ENCODE peak calls at places on chromosomes 13 and 19, in seven cellular contexts. S is endothelial cell; B is activated CD4-positive, alpha-beta memory T cell treated with anti-CD3 and anti-CD28 coated beads for 36 hours; P is hypothalamus; C is upper lobe of right lung; I is GM03348; Y is NCI-H69. H is an unnamed sample.

GRCh38 chr13:97353927-97354326 is 80.0 kb upstream of the RAP2A start:
- DNase-seq in C (no peak), Y (no peak), I (no peak), S (no peak), P (no peak), B (no peak), H (no peak)

GRCh38 chr13:41130356-41130755 is 2.2 kb downstream of the KBTBD6 start:
- DNase-seq in I (no peak), Y (no peak), C (no peak), B (peak; percentile 26), S (no peak), P (no peak), H (no peak)

GRCh38 chr13:32010137-32010536 is 21.4 kb upstream of the FRY start:
- DNase-seq in I (peak; percentile 53), Y (peak; percentile 52), P (no peak), B (no peak), C (no peak), S (no peak), H (no peak)

GRCh38 chr13:62653371-62653770 is 1237.7 kb upstream of the PCDH20 start:
- DNase-seq in P (no peak), B (no peak), I (no peak), C (no peak), S (no peak), Y (no peak), H (no peak)

GRCh38 chr13:107678075-107678689 is 537.2 kb downstream of the LIG4 start:
- DNase-seq in C (no peak), B (no peak), P (no peak), Y (no peak), S (no peak), I (no peak), H (no peak)

GRCh38 chr19:48480151-48480475 is 10.9 kb downstream of the CYTH2 start:
- DNase-seq in P (peak; percentile 47), B (peak; percentile 40), C (peak; percentile 77), I (peak; percentile 44), Y (no peak), S (no peak), H (no peak)

GRCh38 chr13:46010148-46010547 is 42.4 kb downstream of the ZC3H13 start:
- DNase-seq in B (no peak), I (peak; percentile 6), S (peak; percentile 11), P (no peak), C (no peak), Y (no peak), H (peak; percentile 4)

GRCh38 chr13:112931028-112931934 is 37.7 kb upstream of the MCF2L start:
- DNase-seq in S (peak; percentile 69), C (no peak), P (no peak), I (peak; percentile 76), B (no peak), Y (peak; percentile 97), H (peak; percentile 77)

GRCh38 chr13:113591750-113592149 is 7.2 kb downstream of the TFDP1 start:
- DNase-seq in Y (no peak), P (no peak), S (no peak), I (no peak), B (no peak), C (peak; percentile 44), H (no peak)

GRCh38 chr13:51818771-51819511 is 15.0 kb upstream of the DHRS12 start:
- DNase-seq in B (peak; percentile 78), S (no peak), I (peak; percentile 40), Y (no peak), C (no peak), P (peak; percentile 11), H (no peak)

GRCh38 chr19:20611866-20612265 is 46.3 kb upstream of the ZNF737 start:
- DNase-seq in C (no peak), S (no peak), B (no peak), Y (no peak), P (no peak), I (no peak), H (no peak)

GRCh38 chr19:43872547-43873336 is 45.6 kb downstream of the ZNF283 start:
- DNase-seq in Y (no peak), S (no peak), I (no peak), P (no peak), C (no peak), B (no peak), H (no peak)

GRCh38 chr13:97388385-97388784 is 45.6 kb upstream of the RAP2A start:
- DNase-seq in S (no peak), B (no peak), Y (peak; percentile 53), C (no peak), I (no peak), P (no peak), H (no peak)

GRCh38 chr19:4622695-4623421 is 16.5 kb upstream of the TNFAIP8L1 start:
- DNase-seq in B (no peak), Y (peak; percentile 17), P (no peak), I (no peak), S (no peak), C (no peak), H (no peak)

GRCh38 chr19:5170329-5170745 is 170.3 kb downstream of the PTPRS start:
- DNase-seq in I (peak; percentile 3), Y (peak; percentile 13), B (peak; percentile 71), C (peak; percentile 71), P (no peak), S (peak; percentile 34), H (no peak)

GRCh38 chr13:88648598-88649373 is 977.6 kb downstream of the SLITRK5 start:
- DNase-seq in C (no peak), B (no peak), S (no peak), P (no peak), Y (no peak), I (no peak), H (no peak)

GRCh38 chr13:92196566-92197256 is 798.3 kb downstream of the GPC5 start:
- DNase-seq in B (no peak), I (no peak), Y (peak; percentile 62), C (no peak), S (no peak), P (no peak), H (peak; percentile 37)

GRCh38 chr13:106522898-106523525 is 12.4 kb downstream of the EFNB2 start:
- DNase-seq in P (no peak), C (no peak), I (no peak), Y (peak; percentile 63), B (no peak), S (no peak), H (no peak)

GRCh38 chr19:39502640-39503417 is 4.1 kb downstream of the DLL3 start:
- DNase-seq in I (peak; percentile 92), S (peak; percentile 89), C (peak; percentile 83), P (no peak), Y (no peak), B (peak; percentile 84), H (no peak)

GRCh38 chr19:23772668-23773063 is 14.0 kb upstream of the ZNF681 start:
- DNase-seq in P (no peak), S (no peak), C (no peak), B (no peak), I (no peak), Y (no peak), H (no peak)

GRCh38 chr13:40667622-40667978 is 1.2 kb upstream of the FOXO1 start:
- DNase-seq in P (peak; percentile 35), S (no peak), B (no peak), Y (no peak), C (no peak), I (no peak), H (no peak)

GRCh38 chr13:64347662-64348061 is 2882.5 kb downstream of the PCDH9 start:
- DNase-seq in Y (peak; percentile 40), C (no peak), P (no peak), I (peak; percentile 41), S (no peak), B (no peak), H (no peak)

GRCh38 chr13:109547942-109548860 is 238.2 kb downstream of the IRS2 start:
- DNase-seq in S (no peak), I (no peak), B (no peak), Y (no peak), P (no peak), C (no peak), H (no peak)

GRCh38 chr13:40187836-40188591 is 478.4 kb downstream of the FOXO1 start:
- DNase-seq in P (no peak), B (peak; percentile 73), C (no peak), S (no peak), I (peak; percentile 28), Y (peak; percentile 3), H (no peak)

GRCh38 chr13:97100821-97101220 is 106.5 kb upstream of the OXGR1 start:
- DNase-seq in B (no peak), P (no peak), C (no peak), I (no peak), S (no peak), Y (no peak), H (no peak)

H was measured in SK-N-DZ.